ENCODE peak calls at places on chromosomes 3 and 15, in six cellular contexts. Z is K562, W is HepG2, T is GM12878, D is GM12892, Q is H1. Y is an unnamed sample.
A peak's percentile ranks its signal among the peaks of the same experiment; 100 is the strongest.

GRCh38 chr3:16148783-16149182 is 25.7 kb upstream of the GALNT15 start:
- DNase-seq in Z (no peak), W (no peak), T (no peak), D (no peak), Q (no peak), Y (no peak)

GRCh38 chr15:74788042-74788715 is 6.3 kb downstream of the CSK start:
- DNase-seq in Z (no peak), W (no peak), T (no peak), D (no peak), Q (no peak), Y (no peak)

GRCh38 chr15:66142341-66142740 is 111.2 kb downstream of the MEGF11 start:
- DNase-seq in Z (no peak), W (no peak), T (no peak), D (no peak), Q (no peak), Y (no peak)

GRCh38 chr3:15629860-15630597 is 28.5 kb downstream of the BTD start:
- DNase-seq in Z (peak; percentile 86), W (peak; percentile 62), T (peak; percentile 83), D (peak; percentile 43), Q (no peak), Y (peak; percentile 49)

GRCh38 chr3:139151530-139151929 is 106.8 kb upstream of the PRR23C start:
- DNase-seq in Z (no peak), W (no peak), T (no peak), D (no peak), Q (no peak), Y (no peak)

GRCh38 chr3:132256984-132257383 is 60.2 kb upstream of the ACP3 start:
- DNase-seq in Z (peak; percentile 15), W (peak; percentile 27), T (no peak), D (no peak), Q (no peak), Y (no peak)

GRCh38 chr3:151230644-151231043 is 27.6 kb upstream of the GPR171 start:
- DNase-seq in Z (no peak), W (no peak), T (no peak), D (no peak), Q (no peak), Y (peak; percentile 26)

GRCh38 chr3:189249987-189250386 is 78.2 kb downstream of the TPRG1 start:
- DNase-seq in Z (no peak), W (no peak), T (no peak), D (no peak), Q (no peak), Y (no peak)

GRCh38 chr3:27681249-27681748 is 40.8 kb downstream of the EOMES start:
- DNase-seq in Z (peak; percentile 51), W (peak; percentile 74), T (peak; percentile 38), D (peak; percentile 14), Q (no peak), Y (peak; percentile 22)

GRCh38 chr15:95444860-95445259 is 885.6 kb upstream of the NR2F2 start:
- DNase-seq in Z (no peak), W (no peak), T (no peak), D (no peak), Q (no peak), Y (no peak)

GRCh38 chr15:101024111-101024695 is 105.0 kb downstream of the LRRK1 start:
- DNase-seq in Z (no peak), W (no peak), T (no peak), D (no peak), Q (no peak), Y (no peak)

GRCh38 chr15:51924146-51925068 is 47.2 kb downstream of the LEO1 start:
- DNase-seq in Z (peak; percentile 12), W (no peak), T (no peak), D (no peak), Q (no peak), Y (no peak)

GRCh38 chr15:98143116-98143515 is 182.6 kb downstream of the ARRDC4 start:
- DNase-seq in Z (no peak), W (no peak), T (no peak), D (no peak), Q (no peak), Y (no peak)

DNA sequence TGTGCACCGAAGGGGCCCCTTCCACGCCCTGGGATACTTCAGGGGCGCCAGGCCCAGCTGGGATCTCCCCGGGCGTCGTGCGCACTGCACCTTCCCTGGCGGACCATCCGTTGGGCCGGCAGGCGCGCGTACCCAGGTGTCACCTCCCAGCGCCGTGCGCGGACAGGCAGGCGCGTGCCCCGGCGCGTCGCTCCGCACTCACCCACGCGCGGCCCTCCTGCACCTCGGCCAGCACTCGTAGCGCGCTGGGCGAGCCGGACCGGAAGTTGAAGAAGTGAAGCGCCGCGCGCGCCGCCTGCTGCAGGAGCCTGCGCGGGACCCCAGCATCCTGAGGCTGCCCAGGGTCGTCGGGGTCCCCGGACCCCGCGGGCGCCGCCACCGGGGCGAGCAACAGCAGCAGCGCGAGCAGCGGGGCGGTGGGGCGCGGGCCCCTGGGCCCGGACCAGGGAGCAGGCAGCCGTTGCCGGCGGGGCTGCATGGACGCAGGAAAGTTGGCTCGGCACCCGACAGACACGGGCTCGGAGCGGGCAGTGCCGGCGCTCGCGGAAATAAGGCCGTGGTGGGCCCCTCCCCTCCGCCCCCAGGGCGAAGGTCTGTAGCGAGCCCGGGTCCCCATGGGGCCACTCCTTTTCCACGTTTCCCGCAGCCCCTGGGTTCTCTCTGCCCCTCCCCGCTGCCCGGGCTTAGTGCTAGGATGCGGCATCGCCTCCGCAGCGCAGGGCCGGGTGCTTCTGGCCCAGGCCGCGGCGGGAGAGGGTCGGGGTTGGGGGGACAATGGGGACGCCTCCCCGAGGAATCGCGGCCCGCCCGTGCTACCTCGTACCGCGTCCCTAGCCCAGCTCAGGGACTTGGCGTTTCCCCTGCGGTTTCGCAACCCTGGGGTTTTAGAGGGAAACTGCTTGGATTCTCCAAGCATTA is at the start of gene RARRES1:
- DNase-seq in Z (no peak), W (no peak), T (no peak), D (peak; percentile 61), Q (no peak), Y (peak; percentile 64)
- TF ChIP-seq POLR2A in Z (no peak), W (no peak), T (peak; percentile 20), D (no peak), Q (no peak), Y (no peak)

GRCh38 chr3:14248849-14249523 is 70.4 kb downstream of the LSM3 start:
- DNase-seq in Z (peak; percentile 44), W (peak; percentile 80), T (no peak), D (no peak), Q (no peak), Y (no peak)

GRCh38 chr3:14253983-14254382 is 75.4 kb downstream of the LSM3 start:
- DNase-seq in Z (no peak), W (no peak), T (no peak), D (no peak), Q (no peak), Y (no peak)

GRCh38 chr3:14253022-14253761 is 74.6 kb downstream of the LSM3 start:
- DNase-seq in Z (peak; percentile 50), W (peak; percentile 55), T (no peak), D (no peak), Q (no peak), Y (no peak)

GRCh38 chr3:14254812-14255702 is 76.4 kb downstream of the LSM3 start:
- DNase-seq in Z (no peak), W (no peak), T (no peak), D (no peak), Q (no peak), Y (no peak)

DNA sequence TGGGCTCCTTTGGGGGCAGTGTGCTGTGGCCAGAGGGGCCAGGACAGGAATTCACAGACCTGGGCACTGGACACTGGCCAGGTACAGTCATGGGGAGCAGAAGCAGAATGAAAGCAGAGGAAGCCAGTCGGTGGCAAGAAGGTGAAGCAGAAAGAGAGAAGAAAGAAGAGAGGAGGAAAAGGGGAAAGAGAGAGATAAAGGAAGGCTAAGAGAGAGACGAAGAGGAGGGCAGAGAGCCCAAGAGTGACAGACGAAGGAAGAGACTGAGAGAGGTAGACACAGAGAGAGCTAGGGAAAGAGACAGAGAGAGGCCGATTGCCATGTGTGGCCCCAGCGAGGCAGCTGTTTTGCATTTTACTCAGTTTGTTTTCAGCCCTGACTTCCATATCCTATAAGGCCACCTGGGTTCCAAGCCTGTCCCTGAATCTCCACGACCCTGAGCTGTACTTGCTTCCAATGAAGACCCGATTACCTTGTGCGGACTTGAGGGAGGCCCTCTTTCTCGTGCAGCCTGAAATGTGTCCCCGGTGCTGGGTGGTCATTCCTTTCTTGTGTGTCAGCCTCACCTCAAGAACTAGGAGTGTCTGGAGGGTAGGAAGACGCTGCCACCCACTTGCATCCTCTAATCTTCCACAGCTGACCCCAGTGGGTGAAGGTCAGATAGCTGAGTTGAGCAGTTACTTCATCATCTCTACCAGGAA is 73.9 kb downstream of the LSM3 start:
- DNase-seq in Z (peak; percentile 82), W (no peak), T (no peak), D (no peak), Q (no peak), Y (no peak)
- TF ChIP-seq POLR2AphosphoS5 in Z (no peak), W (no peak), T (no peak), D (no peak), Q (no peak), Y (no peak)

GRCh38 chr3:42745291-42745745 is 27.7 kb downstream of the CCDC13 start:
- DNase-seq in Z (no peak), W (no peak), T (no peak), D (no peak), Q (no peak), Y (no peak)

GRCh38 chr3:42749025-42749752 is 23.9 kb downstream of the CCDC13 start:
- DNase-seq in Z (no peak), W (no peak), T (no peak), D (no peak), Q (no peak), Y (no peak)

GRCh38 chr3:42745776-42746454 is 27.1 kb downstream of the CCDC13 start:
- DNase-seq in Z (no peak), W (no peak), T (no peak), D (no peak), Q (no peak), Y (no peak)

GRCh38 chr3:42747581-42747980 is 25.5 kb downstream of the CCDC13 start:
- DNase-seq in Z (no peak), W (no peak), T (no peak), D (no peak), Q (no peak), Y (no peak)

DNA sequence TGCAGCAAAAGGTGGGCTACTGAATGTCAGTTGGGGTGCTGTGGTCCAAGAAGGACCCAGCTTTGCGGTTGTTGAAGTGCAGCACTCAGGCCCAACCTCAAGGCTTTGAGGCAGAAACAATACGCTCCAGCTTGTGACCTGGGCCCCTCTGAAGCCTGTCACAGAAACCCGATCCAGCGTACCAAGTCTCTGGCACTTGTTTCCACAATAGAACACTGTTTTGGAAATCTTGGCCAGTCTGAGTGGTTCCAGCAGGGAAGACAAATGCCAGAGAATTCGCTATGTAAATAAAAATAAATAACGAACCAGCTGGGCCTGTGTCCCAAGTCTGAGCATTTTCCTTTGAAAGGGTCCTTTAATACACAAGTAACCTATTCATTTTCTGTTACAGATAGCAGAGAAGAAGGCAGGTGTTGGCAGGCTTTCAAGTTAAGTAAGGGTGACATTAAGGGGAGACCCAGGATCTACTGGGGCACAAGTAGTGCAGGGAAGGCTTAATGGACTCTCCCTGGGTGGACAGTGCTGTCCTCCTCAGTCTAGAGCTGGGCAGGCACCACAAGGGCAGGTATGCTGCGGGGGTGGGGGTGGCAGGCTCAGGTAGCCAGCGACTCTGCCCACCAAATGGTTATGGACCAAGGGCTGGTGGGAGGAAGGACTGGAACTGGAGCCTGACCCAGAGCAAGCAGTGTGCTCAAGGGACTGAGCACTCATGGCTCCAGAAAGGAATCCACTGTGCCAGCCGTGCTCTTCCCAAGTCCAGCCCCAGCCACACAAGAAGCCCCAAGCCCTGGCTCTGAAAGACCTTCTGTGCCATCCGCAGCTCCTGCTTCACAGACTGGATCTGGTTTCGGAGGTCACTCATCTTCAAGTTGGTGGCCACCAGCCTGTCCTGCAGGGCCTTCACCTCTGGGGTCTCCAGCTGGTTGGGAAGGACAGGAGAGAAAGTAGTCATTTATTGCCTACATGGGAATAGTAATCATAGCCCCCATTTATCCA is 26.3 kb downstream of the CCDC13 start:
- DNase-seq in Z (no peak), W (peak; percentile 54), T (no peak), D (no peak), Q (no peak), Y (no peak)
- TF ChIP-seq TAF1 in Z (no peak), W (no peak), T (no peak), D (no peak), Q (no peak), Y (no peak)

GRCh38 chr3:8651418-8652322 is 7.1 kb upstream of the SSUH2 start:
- DNase-seq in Z (no peak), W (peak; percentile 95), T (no peak), D (no peak), Q (no peak), Y (no peak)
- TF ChIP-seq POLR2A in Z (no peak), W (peak; percentile 86), T (no peak), D (no peak), Q (no peak), Y (no peak)

Y was measured in GM12891.